ENCODE peak calls at places on chromosome 2, in eight cellular contexts. P, N, H, C, G, I, W and M are unnamed samples.

GRCh38 chr2:44940053-44940494 is 1.4 kb upstream of the SIX3 start:
- DNase-seq in P (no peak), N (no peak), H (no peak), C (no peak), G (no peak), I (no peak), W (no peak), M (no peak)

GRCh38 chr2:219727771-219728429 is 100.5 kb downstream of the SLC4A3 start:
- DNase-seq in P (no peak), N (no peak), H (no peak), C (no peak), G (no peak), I (no peak), W (no peak), M (no peak)

GRCh38 chr2:192072778-192073177 is 122.0 kb downstream of the TMEFF2 start:
- DNase-seq in P (no peak), N (no peak), H (no peak), C (no peak), G (no peak), I (no peak), W (no peak), M (no peak)

GRCh38 chr2:9765611-9766531 is 77.4 kb upstream of the TAF1B start:
- DNase-seq in P (no peak), N (no peak), H (no peak), C (no peak), G (no peak), I (no peak), W (peak), M (no peak)

GRCh38 chr2:3179208-3179607 is 198.4 kb downstream of the EIPR1 start:
- DNase-seq in P (no peak), N (no peak), H (no peak), C (no peak), G (no peak), I (no peak), W (no peak), M (no peak)

GRCh38 chr2:70931376-70932000 is 4.2 kb upstream of the ATP6V1B1 start:
- DNase-seq in P (no peak), N (no peak), H (no peak), C (no peak), G (no peak), I (peak), W (peak), M (no peak)

GRCh38 chr2:75375646-75376582 is 176.6 kb upstream of the TACR1 start:
- DNase-seq in P (no peak), N (no peak), H (no peak), C (peak), G (no peak), I (no peak), W (no peak), M (no peak)

GRCh38 chr2:32427672-32428622 is 71.1 kb downstream of the BIRC6 start:
- DNase-seq in P (no peak), N (no peak), H (no peak), C (no peak), G (no peak), I (no peak), W (no peak), M (no peak)